ENCODE peak calls at places on chromosomes 6 and 20, in four cellular contexts. I is H1, N is K562, B is SK-N-SH. W is an unnamed sample.

GRCh38 chr6:13331516-13332348 is 3.4 kb upstream of the TBC1D7 start:
- DNase-seq in I (no peak), N (peak; percentile 35), B (peak; percentile 27), W (no peak)

GRCh38 chr6:158033751-158034702 is 52.4 kb downstream of the SYNJ2 start:
- DNase-seq in I (no peak), N (no peak), B (no peak), W (no peak)

GRCh38 chr6:109515781-109516409 is 32.9 kb upstream of the ZBTB24 start:
- DNase-seq in I (no peak), N (no peak), B (no peak), W (no peak)

GRCh38 chr6:157381631-157382621 is 936 bp downstream of the ZDHHC14 start:
- DNase-seq in I (peak; percentile 60), N (peak; percentile 83), B (peak; percentile 81), W (peak; percentile 40)

GRCh38 chr20:9515761-9516657 is 1.6 kb downstream of the LAMP5 start:
- DNase-seq in I (peak; percentile 74), N (no peak), B (peak; percentile 76), W (peak; percentile 64)

GRCh38 chr20:19786311-19786710 is 28.3 kb downstream of the RIN2 start:
- DNase-seq in I (no peak), N (no peak), B (no peak), W (peak; percentile 27)

GRCh38 chr6:12958052-12958706 is 241.6 kb downstream of the PHACTR1 start:
- DNase-seq in I (no peak), N (no peak), B (no peak), W (no peak)

GRCh38 chr6:48016027-48016755 is 94.8 kb downstream of the PTCHD4 start:
- DNase-seq in I (no peak), N (no peak), B (no peak), W (no peak)

GRCh38 chr6:90156861-90157260 is 139.8 kb downstream of the BACH2 start:
- DNase-seq in I (no peak), N (no peak), B (no peak), W (no peak)

GRCh38 chr20:1906361-1907051 is 11.3 kb downstream of the SIRPA start:
- DNase-seq in I (no peak), N (no peak), B (no peak), W (no peak)

GRCh38 chr20:23585808-23586734 is 17.8 kb upstream of the CST9L start:
- DNase-seq in I (peak; percentile 37), N (no peak), B (no peak), W (no peak)
- TF ChIP-seq TEAD4 in I (no peak), N (no peak), B (no peak), W (no peak)

GRCh38 chr6:162971346-162971745 is 243.6 kb downstream of the PACRG start:
- DNase-seq in I (no peak), N (no peak), B (no peak), W (no peak)

GRCh38 chr6:162974685-162975084 is 246.9 kb downstream of the PACRG start:
- DNase-seq in I (no peak), N (no peak), B (no peak), W (no peak)

GRCh38 chr6:162973141-162973872 is 245.5 kb downstream of the PACRG start:
- DNase-seq in I (no peak), N (no peak), B (no peak), W (no peak)

GRCh38 chr6:162976141-162976540 is 248.4 kb downstream of the PACRG start:
- DNase-seq in I (no peak), N (no peak), B (no peak), W (no peak)

GRCh38 chr6:162973975-162974374 is 246.2 kb downstream of the PACRG start:
- DNase-seq in I (no peak), N (no peak), B (no peak), W (no peak)
- TF ChIP-seq TEAD4 in I (no peak), N (no peak), B (no peak), W (no peak)

GRCh38 chr6:147227770-147228320 is 23.6 kb downstream of the STXBP5 start:
- DNase-seq in I (no peak), N (no peak), B (no peak), W (no peak)
- TF ChIP-seq TEAD4 in I (no peak), N (no peak), B (no peak), W (no peak)

DNA sequence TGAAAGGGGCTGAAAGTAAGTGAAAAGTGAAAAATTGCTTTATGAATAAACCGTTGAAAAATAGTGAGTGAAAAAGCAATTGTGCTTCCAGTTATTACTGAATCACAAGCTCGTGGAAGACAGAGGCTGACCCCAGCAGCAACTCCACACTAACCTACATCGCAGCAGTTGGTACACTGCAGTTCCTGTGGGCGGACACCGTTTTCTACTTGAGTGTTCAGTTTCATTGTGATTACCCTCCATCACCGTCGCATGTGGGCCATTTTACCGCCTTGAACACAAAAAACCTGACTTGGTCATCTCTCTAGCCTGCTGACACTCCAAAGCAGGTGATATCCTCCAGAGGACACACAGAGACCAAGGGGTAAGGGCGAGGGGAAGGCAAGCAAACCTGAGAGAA is 28.4 kb downstream of the PRDM1 start:
- DNase-seq in I (no peak), N (no peak), B (no peak), W (no peak)
- TF ChIP-seq TEAD4 in I (no peak), N (no peak), B (no peak), W (no peak)

DNA sequence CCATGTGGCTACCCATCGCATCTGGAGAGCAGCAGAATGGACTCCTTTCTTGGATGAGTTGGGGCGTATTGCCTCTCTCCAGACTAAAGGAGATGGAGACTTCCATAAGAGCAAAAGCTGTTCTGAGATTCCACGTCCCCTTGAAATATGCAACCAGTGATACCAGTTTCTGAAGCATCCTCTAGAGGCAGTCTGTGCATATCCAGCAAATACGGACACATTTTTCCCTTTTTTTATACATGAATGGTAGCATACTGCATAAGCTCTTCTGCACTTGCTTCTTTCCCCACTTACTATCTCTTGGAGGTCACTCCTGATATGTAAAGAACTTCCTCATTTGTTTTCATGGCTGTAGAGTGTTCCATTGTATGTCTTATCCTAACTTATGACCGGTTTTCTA is 34.6 kb downstream of the TAF8 start:
- DNase-seq in I (no peak), N (no peak), B (no peak), W (no peak)
- TF ChIP-seq TEAD4 in I (no peak), N (no peak), B (no peak), W (no peak)

GRCh38 chr6:35216832-35217811 is 3.4 kb downstream of the SCUBE3 start:
- DNase-seq in I (no peak), N (peak; percentile 46), B (no peak), W (no peak)
- TF ChIP-seq TEAD4 in I (no peak), N (no peak), B (no peak), W (no peak)